ENCODE peak calls at places on chromosome 15, in four cellular contexts. One of them, this sample, is unnamed.
A peak's percentile ranks its signal among the peaks of the same experiment; 100 is the strongest.

GRCh38 chr15:75830910-75831805 is 12.1 kb upstream of the UBE2Q2 start:
- DNase-seq in adipocyte: no peak
- DNase-seq in endothelial cell: no peak
- DNase-seq in NCI-H2171 treated with DMSO at 0.1 percent for 48 hours: no peak
- DNase-seq in this sample: no peak

GRCh38 chr15:48565560-48566482 is 79.7 kb downstream of the FBN1 start:
- DNase-seq in adipocyte: peak; percentile 92
- DNase-seq in endothelial cell: no peak
- DNase-seq in NCI-H2171 treated with DMSO at 0.1 percent for 48 hours: no peak
- DNase-seq in this sample: no peak

GRCh38 chr15:71806452-71806931 is 3.9 kb upstream of the NR2E3 start:
- DNase-seq in adipocyte: peak; percentile 40
- DNase-seq in endothelial cell: no peak
- DNase-seq in NCI-H2171 treated with DMSO at 0.1 percent for 48 hours: no peak
- DNase-seq in this sample: peak; percentile 56

GRCh38 chr15:49875392-49875791 is 243.6 kb downstream of the ATP8B4 start:
- DNase-seq in adipocyte: no peak
- DNase-seq in endothelial cell: no peak
- DNase-seq in NCI-H2171 treated with DMSO at 0.1 percent for 48 hours: no peak
- DNase-seq in this sample: no peak

GRCh38 chr15:56205061-56205876 is 38.4 kb downstream of the RFX7 start:
- DNase-seq in adipocyte: peak; percentile 31
- DNase-seq in endothelial cell: no peak
- DNase-seq in NCI-H2171 treated with DMSO at 0.1 percent for 48 hours: no peak
- DNase-seq in this sample: no peak

GRCh38 chr15:74193305-74193718 is 9.3 kb downstream of the STRA6 start:
- DNase-seq in adipocyte: peak; percentile 74
- DNase-seq in endothelial cell: no peak
- DNase-seq in NCI-H2171 treated with DMSO at 0.1 percent for 48 hours: no peak
- DNase-seq in this sample: no peak

GRCh38 chr15:93217343-93217742 is 128.3 kb upstream of the RGMA start:
- DNase-seq in adipocyte: no peak
- DNase-seq in endothelial cell: no peak
- DNase-seq in NCI-H2171 treated with DMSO at 0.1 percent for 48 hours: no peak
- DNase-seq in this sample: no peak

GRCh38 chr15:68593341-68593740 is 14.5 kb downstream of the CORO2B start:
- DNase-seq in adipocyte: no peak
- DNase-seq in endothelial cell: no peak
- DNase-seq in NCI-H2171 treated with DMSO at 0.1 percent for 48 hours: no peak
- DNase-seq in this sample: no peak

GRCh38 chr15:87619161-87619960 is 637.2 kb downstream of the NTRK3 start:
- DNase-seq in adipocyte: peak; percentile 65
- DNase-seq in endothelial cell: no peak
- DNase-seq in NCI-H2171 treated with DMSO at 0.1 percent for 48 hours: peak; percentile 52
- DNase-seq in this sample: no peak

GRCh38 chr15:64009241-64009640 is 37.0 kb downstream of the DAPK2 start:
- DNase-seq in adipocyte: no peak
- DNase-seq in endothelial cell: no peak
- DNase-seq in NCI-H2171 treated with DMSO at 0.1 percent for 48 hours: no peak
- DNase-seq in this sample: no peak

GRCh38 chr15:29133791-29134190 is 135.8 kb downstream of the NSMCE3 start:
- DNase-seq in adipocyte: no peak
- DNase-seq in endothelial cell: no peak
- DNase-seq in NCI-H2171 treated with DMSO at 0.1 percent for 48 hours: no peak
- DNase-seq in this sample: peak; percentile 21

GRCh38 chr15:61613729-61614128 is 384.6 kb upstream of the RORA start:
- DNase-seq in adipocyte: no peak
- DNase-seq in endothelial cell: no peak
- DNase-seq in NCI-H2171 treated with DMSO at 0.1 percent for 48 hours: no peak
- DNase-seq in this sample: no peak

GRCh38 chr15:89227425-89227824 is 6.0 kb upstream of the RLBP1 start:
- DNase-seq in adipocyte: no peak
- DNase-seq in endothelial cell: no peak
- DNase-seq in NCI-H2171 treated with DMSO at 0.1 percent for 48 hours: no peak
- DNase-seq in this sample: no peak

GRCh38 chr15:66221126-66221525 is 32.4 kb downstream of the MEGF11 start:
- DNase-seq in adipocyte: peak; percentile 2
- DNase-seq in endothelial cell: no peak
- DNase-seq in NCI-H2171 treated with DMSO at 0.1 percent for 48 hours: no peak
- DNase-seq in this sample: no peak

GRCh38 chr15:33183334-33183733 is 11.2 kb downstream of the FMN1 start:
- DNase-seq in adipocyte: no peak
- DNase-seq in endothelial cell: no peak
- DNase-seq in NCI-H2171 treated with DMSO at 0.1 percent for 48 hours: no peak
- DNase-seq in this sample: no peak

GRCh38 chr15:64105113-64105704 is 9.4 kb downstream of the SNX1 start:
- DNase-seq in adipocyte: no peak
- DNase-seq in endothelial cell: no peak
- DNase-seq in NCI-H2171 treated with DMSO at 0.1 percent for 48 hours: no peak
- DNase-seq in this sample: no peak

GRCh38 chr15:64067564-64068030 is 21.3 kb upstream of the DAPK2 start:
- DNase-seq in adipocyte: peak; percentile 86
- DNase-seq in endothelial cell: peak; percentile 77
- DNase-seq in NCI-H2171 treated with DMSO at 0.1 percent for 48 hours: peak; percentile 73
- DNase-seq in this sample: peak; percentile 83

GRCh38 chr15:64426845-64427465 is 33.4 kb upstream of the ZNF609 start:
- DNase-seq in adipocyte: peak; percentile 73
- DNase-seq in endothelial cell: peak; percentile 5
- DNase-seq in NCI-H2171 treated with DMSO at 0.1 percent for 48 hours: peak; percentile 51
- DNase-seq in this sample: no peak

GRCh38 chr15:100016632-100017031 is 283.4 kb upstream of the LYSMD4 start:
- DNase-seq in adipocyte: no peak
- DNase-seq in endothelial cell: no peak
- DNase-seq in NCI-H2171 treated with DMSO at 0.1 percent for 48 hours: no peak
- DNase-seq in this sample: no peak

GRCh38 chr15:89307046-89307587 is 27.5 kb downstream of the POLG start:
- DNase-seq in adipocyte: peak; percentile 62
- DNase-seq in endothelial cell: no peak
- DNase-seq in NCI-H2171 treated with DMSO at 0.1 percent for 48 hours: no peak
- DNase-seq in this sample: no peak

GRCh38 chr15:101123222-101123910 is 128.5 kb downstream of the CHSY1 start:
- DNase-seq in adipocyte: peak; percentile 47
- DNase-seq in endothelial cell: no peak
- DNase-seq in NCI-H2171 treated with DMSO at 0.1 percent for 48 hours: no peak
- DNase-seq in this sample: no peak

GRCh38 chr15:101067660-101068522 is 148.7 kb downstream of the LRRK1 start:
- DNase-seq in adipocyte: no peak
- DNase-seq in endothelial cell: no peak
- DNase-seq in NCI-H2171 treated with DMSO at 0.1 percent for 48 hours: no peak
- DNase-seq in this sample: peak; percentile 57

GRCh38 chr15:96549136-96549535 is 218.6 kb downstream of the NR2F2 start:
- DNase-seq in adipocyte: no peak
- DNase-seq in endothelial cell: no peak
- DNase-seq in NCI-H2171 treated with DMSO at 0.1 percent for 48 hours: no peak
- DNase-seq in this sample: no peak

GRCh38 chr15:59933607-59934006 is 70.5 kb upstream of the FOXB1 start:
- DNase-seq in adipocyte: peak; percentile 1
- DNase-seq in endothelial cell: no peak
- DNase-seq in NCI-H2171 treated with DMSO at 0.1 percent for 48 hours: no peak
- DNase-seq in this sample: no peak

GRCh38 chr15:27336676-27337075 is 365.7 kb downstream of the GABRG3 start:
- DNase-seq in adipocyte: no peak
- DNase-seq in endothelial cell: no peak
- DNase-seq in NCI-H2171 treated with DMSO at 0.1 percent for 48 hours: no peak
- DNase-seq in this sample: no peak

GRCh38 chr15:85394552-85395333 is 14.3 kb downstream of the AKAP13 start:
- DNase-seq in adipocyte: no peak
- DNase-seq in endothelial cell: no peak
- DNase-seq in NCI-H2171 treated with DMSO at 0.1 percent for 48 hours: no peak
- DNase-seq in this sample: no peak

GRCh38 chr15:66161108-66161507 is 92.4 kb downstream of the MEGF11 start:
- DNase-seq in adipocyte: no peak
- DNase-seq in endothelial cell: no peak
- DNase-seq in NCI-H2171 treated with DMSO at 0.1 percent for 48 hours: peak; percentile 52
- DNase-seq in this sample: no peak

GRCh38 chr15:73105064-73105463 is 52.8 kb downstream of the NEO1 start:
- DNase-seq in adipocyte: no peak
- DNase-seq in endothelial cell: no peak
- DNase-seq in NCI-H2171 treated with DMSO at 0.1 percent for 48 hours: no peak
- DNase-seq in this sample: no peak

GRCh38 chr15:47870956-47871625 is 153.8 kb downstream of the SEMA6D start:
- DNase-seq in adipocyte: peak; percentile 6
- DNase-seq in endothelial cell: no peak
- DNase-seq in NCI-H2171 treated with DMSO at 0.1 percent for 48 hours: peak; percentile 88
- DNase-seq in this sample: no peak

GRCh38 chr15:70439880-70440279 is 323.5 kb downstream of the UACA start:
- DNase-seq in adipocyte: no peak
- DNase-seq in endothelial cell: no peak
- DNase-seq in NCI-H2171 treated with DMSO at 0.1 percent for 48 hours: no peak
- DNase-seq in this sample: no peak

This sample was measured in H7.